ENCODE peak calls at places on chromosomes 4 and X, in seven cellular contexts. One of them, this sample, is unnamed.

GRCh38 chr4:109389367-109390118 is 44.1 kb upstream of the SEC24B start:
- DNase-seq in EL: peak
- DNase-seq in posterior cingulate gyrus: no peak
- DNase-seq in D341Med: no peak
- DNase-seq in DMS53: peak
- DNase-seq in GM04504: no peak
- DNase-seq in fibroblast of mammary gland: no peak
- DNase-seq in this sample: no peak

GRCh38 chr4:182207806-182208483 is 35.3 kb upstream of the TENM3 start:
- DNase-seq in posterior cingulate gyrus: no peak
- DNase-seq in DMS53: no peak
- DNase-seq in EL: peak
- DNase-seq in GM04504: peak
- DNase-seq in fibroblast of mammary gland: peak
- DNase-seq in D341Med: no peak
- DNase-seq in this sample: no peak

GRCh38 chr4:6011686-6012085 is 6.5 kb downstream of the C4orf50 start:
- DNase-seq in DMS53: peak
- DNase-seq in D341Med: no peak
- DNase-seq in EL: no peak
- DNase-seq in posterior cingulate gyrus: peak
- DNase-seq in fibroblast of mammary gland: no peak
- DNase-seq in GM04504: no peak
- DNase-seq in this sample: peak

GRCh38 chr4:150415213-150415612 is 166.7 kb upstream of the MAB21L2 start:
- DNase-seq in DMS53: no peak
- DNase-seq in GM04504: no peak
- DNase-seq in posterior cingulate gyrus: no peak
- DNase-seq in D341Med: no peak
- DNase-seq in EL: peak
- DNase-seq in fibroblast of mammary gland: no peak
- DNase-seq in this sample: no peak

GRCh38 chr4:46886711-46887110 is 22.3 kb downstream of the COX7B2 start:
- DNase-seq in EL: peak
- DNase-seq in posterior cingulate gyrus: no peak
- DNase-seq in GM04504: no peak
- DNase-seq in fibroblast of mammary gland: peak
- DNase-seq in D341Med: no peak
- DNase-seq in DMS53: peak
- DNase-seq in this sample: no peak

GRCh38 chr4:24974252-24974580 is 56.5 kb downstream of the LGI2 start:
- DNase-seq in fibroblast of mammary gland: no peak
- DNase-seq in DMS53: no peak
- DNase-seq in EL: no peak
- DNase-seq in posterior cingulate gyrus: no peak
- DNase-seq in GM04504: no peak
- DNase-seq in D341Med: no peak
- DNase-seq in this sample: no peak

GRCh38 chr4:175405961-175406360 is 406.1 kb downstream of the GPM6A start:
- DNase-seq in DMS53: no peak
- DNase-seq in D341Med: no peak
- DNase-seq in fibroblast of mammary gland: no peak
- DNase-seq in EL: no peak
- DNase-seq in posterior cingulate gyrus: no peak
- DNase-seq in GM04504: no peak
- DNase-seq in this sample: no peak

GRCh38 chrX:19725545-19726102 is 161.8 kb downstream of the SH3KBP1 start:
- DNase-seq in D341Med: no peak
- DNase-seq in GM04504: no peak
- DNase-seq in DMS53: no peak
- DNase-seq in EL: no peak
- DNase-seq in posterior cingulate gyrus: no peak
- DNase-seq in fibroblast of mammary gland: no peak
- DNase-seq in this sample: no peak

GRCh38 chr4:20625460-20625859 is 74.8 kb upstream of the PACRGL start:
- DNase-seq in fibroblast of mammary gland: no peak
- DNase-seq in DMS53: no peak
- DNase-seq in posterior cingulate gyrus: no peak
- DNase-seq in D341Med: no peak
- DNase-seq in EL: no peak
- DNase-seq in GM04504: no peak
- DNase-seq in this sample: no peak

GRCh38 chr4:145279122-145279960 is 99.0 kb upstream of the OTUD4 start:
- DNase-seq in EL: peak
- DNase-seq in fibroblast of mammary gland: peak
- DNase-seq in D341Med: no peak
- DNase-seq in DMS53: peak
- DNase-seq in posterior cingulate gyrus: no peak
- DNase-seq in GM04504: peak
- DNase-seq in this sample: peak

GRCh38 chrX:15761564-15762191 is 23.6 kb downstream of the CA5B start:
- DNase-seq in fibroblast of mammary gland: peak
- DNase-seq in GM04504: peak
- DNase-seq in DMS53: peak
- DNase-seq in D341Med: peak
- DNase-seq in posterior cingulate gyrus: peak
- DNase-seq in EL: peak
- DNase-seq in this sample: peak

GRCh38 chr4:40292313-40292759 is 42.8 kb upstream of the CHRNA9 start:
- DNase-seq in D341Med: no peak
- DNase-seq in DMS53: no peak
- DNase-seq in EL: peak
- DNase-seq in posterior cingulate gyrus: no peak
- DNase-seq in fibroblast of mammary gland: peak
- DNase-seq in GM04504: no peak
- DNase-seq in this sample: no peak

GRCh38 chr4:149836546-149836945 is 20.9 kb upstream of the IQCM start:
- DNase-seq in fibroblast of mammary gland: peak
- DNase-seq in GM04504: peak
- DNase-seq in DMS53: no peak
- DNase-seq in posterior cingulate gyrus: no peak
- DNase-seq in D341Med: no peak
- DNase-seq in EL: peak
- DNase-seq in this sample: no peak

GRCh38 chr4:86013623-86014022 is 346.2 kb downstream of the MAPK10 start:
- DNase-seq in fibroblast of mammary gland: peak
- DNase-seq in D341Med: no peak
- DNase-seq in posterior cingulate gyrus: no peak
- DNase-seq in DMS53: no peak
- DNase-seq in EL: peak
- DNase-seq in GM04504: no peak
- DNase-seq in this sample: no peak

GRCh38 chr4:107740381-107740780 is 20.3 kb upstream of the PAPSS1 start:
- DNase-seq in GM04504: no peak
- DNase-seq in DMS53: no peak
- DNase-seq in posterior cingulate gyrus: no peak
- DNase-seq in D341Med: no peak
- DNase-seq in fibroblast of mammary gland: no peak
- DNase-seq in EL: peak
- DNase-seq in this sample: no peak

GRCh38 chr4:124768596-124768995 is 56.1 kb upstream of the ANKRD50 start:
- DNase-seq in DMS53: no peak
- DNase-seq in fibroblast of mammary gland: peak
- DNase-seq in EL: no peak
- DNase-seq in posterior cingulate gyrus: no peak
- DNase-seq in GM04504: no peak
- DNase-seq in D341Med: no peak
- DNase-seq in this sample: no peak

GRCh38 chrX:36908801-36909403 is 99.3 kb upstream of the FAM47C start:
- DNase-seq in DMS53: peak
- DNase-seq in GM04504: peak
- DNase-seq in D341Med: peak
- DNase-seq in fibroblast of mammary gland: peak
- DNase-seq in posterior cingulate gyrus: no peak
- DNase-seq in EL: peak
- DNase-seq in this sample: no peak

GRCh38 chrX:52015794-52016193 is 53.2 kb downstream of the MAGED4B start:
- DNase-seq in GM04504: no peak
- DNase-seq in EL: no peak
- DNase-seq in D341Med: no peak
- DNase-seq in posterior cingulate gyrus: no peak
- DNase-seq in DMS53: no peak
- DNase-seq in fibroblast of mammary gland: no peak
- DNase-seq in this sample: no peak

GRCh38 chrX:24838624-24839023 is 144.9 kb downstream of the POLA1 start:
- DNase-seq in GM04504: peak
- DNase-seq in fibroblast of mammary gland: peak
- DNase-seq in posterior cingulate gyrus: no peak
- DNase-seq in EL: peak
- DNase-seq in D341Med: no peak
- DNase-seq in DMS53: peak
- DNase-seq in this sample: peak

GRCh38 chr4:118816538-118817177 is 19.3 kb downstream of the SEC24D start:
- DNase-seq in EL: peak
- DNase-seq in posterior cingulate gyrus: no peak
- DNase-seq in DMS53: no peak
- DNase-seq in GM04504: no peak
- DNase-seq in D341Med: no peak
- DNase-seq in fibroblast of mammary gland: peak
- DNase-seq in this sample: no peak

GRCh38 chr4:4427886-4428285 is 41.0 kb downstream of the NSG1 start:
- DNase-seq in posterior cingulate gyrus: no peak
- DNase-seq in fibroblast of mammary gland: no peak
- DNase-seq in EL: no peak
- DNase-seq in DMS53: no peak
- DNase-seq in GM04504: no peak
- DNase-seq in D341Med: peak
- DNase-seq in this sample: no peak

GRCh38 chr4:166318810-166319525 is 445.9 kb downstream of the TLL1 start:
- DNase-seq in D341Med: no peak
- DNase-seq in GM04504: no peak
- DNase-seq in EL: peak
- DNase-seq in DMS53: no peak
- DNase-seq in fibroblast of mammary gland: peak
- DNase-seq in posterior cingulate gyrus: no peak
- DNase-seq in this sample: no peak

GRCh38 chrX:39574178-39574577 is 523.6 kb downstream of the BCOR start:
- DNase-seq in GM04504: no peak
- DNase-seq in fibroblast of mammary gland: no peak
- DNase-seq in D341Med: no peak
- DNase-seq in posterior cingulate gyrus: no peak
- DNase-seq in DMS53: no peak
- DNase-seq in EL: no peak
- DNase-seq in this sample: no peak

GRCh38 chr4:41365726-41366125 is 109.0 kb downstream of the UCHL1 start:
- DNase-seq in DMS53: no peak
- DNase-seq in D341Med: no peak
- DNase-seq in GM04504: no peak
- DNase-seq in EL: no peak
- DNase-seq in posterior cingulate gyrus: peak
- DNase-seq in fibroblast of mammary gland: no peak
- DNase-seq in this sample: no peak

GRCh38 chr4:37648084-37648817 is 37.9 kb downstream of the RELL1 start:
- DNase-seq in D341Med: no peak
- DNase-seq in posterior cingulate gyrus: no peak
- DNase-seq in fibroblast of mammary gland: peak
- DNase-seq in DMS53: peak
- DNase-seq in EL: peak
- DNase-seq in GM04504: peak
- DNase-seq in this sample: peak

GRCh38 chr4:8599657-8600056 is 7.1 kb downstream of the CPZ start:
- DNase-seq in GM04504: peak
- DNase-seq in posterior cingulate gyrus: no peak
- DNase-seq in EL: peak
- DNase-seq in DMS53: no peak
- DNase-seq in D341Med: no peak
- DNase-seq in fibroblast of mammary gland: peak
- DNase-seq in this sample: no peak

GRCh38 chr4:127219247-127219646 is 413.5 kb upstream of the INTU start:
- DNase-seq in posterior cingulate gyrus: no peak
- DNase-seq in D341Med: no peak
- DNase-seq in fibroblast of mammary gland: no peak
- DNase-seq in EL: no peak
- DNase-seq in DMS53: no peak
- DNase-seq in GM04504: no peak
- DNase-seq in this sample: no peak

GRCh38 chrX:136291824-136292223 is 8.9 kb upstream of the ADGRG4 start:
- DNase-seq in fibroblast of mammary gland: peak
- DNase-seq in GM04504: no peak
- DNase-seq in EL: no peak
- DNase-seq in D341Med: no peak
- DNase-seq in DMS53: no peak
- DNase-seq in posterior cingulate gyrus: no peak
- DNase-seq in this sample: no peak

GRCh38 chrX:79270401-79270800 is 96.7 kb downstream of the ITM2A start:
- DNase-seq in DMS53: peak
- DNase-seq in GM04504: no peak
- DNase-seq in fibroblast of mammary gland: peak
- DNase-seq in EL: no peak
- DNase-seq in D341Med: no peak
- DNase-seq in posterior cingulate gyrus: no peak
- DNase-seq in this sample: peak

GRCh38 chr4:89434364-89434988 is 126.9 kb upstream of the GPRIN3 start:
- DNase-seq in posterior cingulate gyrus: no peak
- DNase-seq in D341Med: peak
- DNase-seq in GM04504: peak
- DNase-seq in EL: peak
- DNase-seq in fibroblast of mammary gland: peak
- DNase-seq in DMS53: peak
- DNase-seq in this sample: no peak